ENCODE peak calls at places on chromosomes 3 and 15, in six cellular contexts. C is sciatic nerve; Y is left lung; Z is Right ventricle myocardium inferior; U is activated CD8-positive, alpha-beta memory T cell treated with anti-CD3 and anti-CD28 coated beads, Interleukin-2, amount 10 ng/mL, durations not matched to agents 7 days and 5 days; I is activated naive CD8-positive, alpha-beta T cell treated with anti-CD3 and anti-CD28 coated beads, Interleukin-2, amount 10 ng/mL, durations not matched to agents 7 days and 5 days. N is an unnamed sample.

GRCh38 chr3:48716508-48716981 is 476 bp downstream of the IP6K2 start:
- ATAC-seq in Z (no peak), C (peak; percentile 17), I (no peak), Y (peak; percentile 22), U (peak; percentile 6), N (no peak)

GRCh38 chr3:138902166-138902565 is 44.8 kb downstream of the FOXL2 start:
- ATAC-seq in Z (no peak), U (no peak), Y (no peak), C (no peak), I (no peak), N (no peak)

GRCh38 chr3:86161493-86161892 is 829.5 kb downstream of the VGLL3 start:
- ATAC-seq in I (no peak), Y (no peak), U (no peak), Z (no peak), C (no peak), N (no peak)

GRCh38 chr3:187024561-187025226 is 94.4 kb downstream of the ST6GAL1 start:
- ATAC-seq in Y (no peak), Z (no peak), I (no peak), C (no peak), U (no peak), N (no peak)

GRCh38 chr3:54020436-54020835 is 101.9 kb upstream of the CACNA2D3 start:
- ATAC-seq in Y (no peak), C (no peak), U (no peak), Z (no peak), I (no peak), N (no peak)

GRCh38 chr3:32531010-32531647 is 28.5 kb upstream of the CMTM6 start:
- ATAC-seq in I (no peak), C (no peak), Z (no peak), U (peak; percentile 67), Y (no peak), N (peak; percentile 83)

GRCh38 chr15:53549697-53550315 is 209.7 kb downstream of the WDR72 start:
- ATAC-seq in I (no peak), Z (no peak), U (no peak), Y (peak; percentile 53), C (no peak), N (no peak)

GRCh38 chr3:87673132-87673531 is 385.7 kb downstream of the CGGBP1 start:
- ATAC-seq in Y (no peak), Z (no peak), I (no peak), C (no peak), U (no peak), N (no peak)

GRCh38 chr15:55230051-55230670 is 33.4 kb upstream of the RSL24D1 start:
- ATAC-seq in I (no peak), C (no peak), Y (peak; percentile 43), Z (no peak), U (peak; percentile 85), N (no peak)

GRCh38 chr15:88542342-88542733 is 4.1 kb downstream of the DET1 start:
- ATAC-seq in Z (no peak), I (no peak), U (no peak), Y (no peak), C (no peak), N (no peak)

GRCh38 chr3:159765025-159765859 is 223.4 kb upstream of the IL12A start:
- ATAC-seq in U (no peak), Z (peak; percentile 45), Y (peak; percentile 37), I (no peak), C (peak; percentile 51), N (peak; percentile 17)

GRCh38 chr15:74011610-74012009 is 17.1 kb downstream of the PML start:
- ATAC-seq in I (no peak), U (no peak), Z (peak; percentile 81), Y (peak; percentile 73), C (peak; percentile 85), N (no peak)

GRCh38 chr3:84125201-84125721 is 833.5 kb upstream of the CADM2 start:
- ATAC-seq in U (no peak), C (peak; percentile 32), Y (no peak), I (no peak), Z (no peak), N (no peak)

GRCh38 chr15:67005294-67005996 is 60.0 kb upstream of the SMAD3 start:
- ATAC-seq in Y (no peak), Z (no peak), C (no peak), U (no peak), I (no peak), N (no peak)

GRCh38 chr3:47950453-47950852 is 65.8 kb downstream of the MAP4 start:
- ATAC-seq in U (no peak), C (no peak), I (no peak), Z (no peak), Y (no peak), N (no peak)

GRCh38 chr3:44184319-44184953 is 57.2 kb upstream of the TOPAZ1 start:
- ATAC-seq in Z (peak; percentile 48), C (no peak), U (no peak), I (no peak), Y (no peak), N (no peak)

GRCh38 chr3:119944091-119944490 is 150.2 kb downstream of the GSK3B start:
- ATAC-seq in Z (no peak), I (no peak), C (no peak), Y (no peak), U (no peak), N (no peak)

GRCh38 chr3:190629088-190629487 is 115.2 kb downstream of the IL1RAP start:
- ATAC-seq in U (no peak), Z (no peak), C (no peak), I (no peak), Y (no peak), N (peak; percentile 23)

GRCh38 chr3:37217098-37217849 is 42.9 kb upstream of the LRRFIP2 start:
- ATAC-seq in Y (no peak), I (no peak), U (no peak), C (no peak), Z (no peak), N (no peak)

GRCh38 chr15:26355671-26356070 is 417.2 kb downstream of the GABRB3 start:
- ATAC-seq in C (no peak), I (no peak), Y (no peak), Z (peak; percentile 74), U (no peak), N (no peak)

GRCh38 chr3:63762180-63762579 is 56.9 kb upstream of the C3orf49 start:
- ATAC-seq in Z (no peak), I (no peak), C (peak; percentile 64), U (no peak), Y (no peak), N (no peak)

GRCh38 chr15:38062679-38063078 is 128.2 kb downstream of the TMCO5A start:
- ATAC-seq in Z (no peak), Y (no peak), C (peak; percentile 84), U (no peak), I (no peak), N (no peak)

GRCh38 chr15:25848769-25849430 is 14.2 kb downstream of the ATP10A start:
- ATAC-seq in Y (no peak), Z (no peak), I (no peak), C (no peak), U (no peak), N (peak; percentile 8)

GRCh38 chr3:157373783-157374182 is 62.9 kb upstream of the PTX3 start:
- ATAC-seq in C (no peak), Y (no peak), I (no peak), Z (no peak), U (no peak), N (no peak)

GRCh38 chr15:90020041-90020735 is 19.1 kb downstream of the ZNF710 start:
- ATAC-seq in U (no peak), Y (peak; percentile 69), I (no peak), Z (peak; percentile 65), C (peak; percentile 76), N (no peak)

GRCh38 chr3:5205165-5205941 is 17.8 kb downstream of the EDEM1 start:
- ATAC-seq in U (peak; percentile 39), Z (no peak), C (no peak), I (no peak), Y (peak; percentile 30), N (peak; percentile 93)

GRCh38 chr15:83917432-83917831 is 263.5 kb downstream of the ADAMTSL3 start:
- ATAC-seq in Z (no peak), I (no peak), U (no peak), Y (no peak), C (no peak), N (no peak)

GRCh38 chr3:32457971-32458471 is 44.6 kb downstream of the CMTM6 start:
- ATAC-seq in C (peak; percentile 72), Y (peak; percentile 50), Z (peak; percentile 34), I (peak; percentile 51), U (peak; percentile 27), N (peak; percentile 46)

GRCh38 chr3:177528306-177529070 is 331.2 kb upstream of the TBL1XR1 start:
- ATAC-seq in I (no peak), U (no peak), Z (no peak), C (no peak), Y (no peak), N (no peak)

GRCh38 chr3:150184426-150185071 is 213.9 kb upstream of the PFN2 start:
- ATAC-seq in Y (peak; percentile 69), I (no peak), C (peak; percentile 23), U (no peak), Z (no peak), N (no peak)

GRCh38 chr3:152278674-152279427 is 10.1 kb downstream of the MBNL1 start:
- ATAC-seq in I (peak; percentile 13), Y (peak; percentile 10), U (peak; percentile 44), C (no peak), Z (peak; percentile 31), N (peak; percentile 73)

GRCh38 chr15:101438482-101439284 is 50.8 kb downstream of the PCSK6 start:
- ATAC-seq in Z (peak; percentile 17), Y (no peak), C (peak; percentile 27), I (no peak), U (no peak), N (no peak)

GRCh38 chr15:48017747-48018146 is 103.0 kb upstream of the SLC24A5 start:
- ATAC-seq in C (no peak), Z (no peak), U (no peak), I (no peak), Y (peak; percentile 91), N (no peak)

GRCh38 chr15:40320931-40321371 is 2.5 kb upstream of the INAFM2 start:
- ATAC-seq in C (peak; percentile 54), Y (peak; percentile 37), Z (peak; percentile 15), U (peak; percentile 24), I (peak; percentile 18), N (peak; percentile 49)

GRCh38 chr3:15292765-15293522 is 39.4 kb downstream of the SH3BP5 start:
- ATAC-seq in Z (peak; percentile 53), Y (peak; percentile 32), C (peak; percentile 80), U (no peak), I (no peak), N (no peak)

GRCh38 chr15:94858449-94858848 is 627.1 kb downstream of the MCTP2 start:
- ATAC-seq in C (no peak), Z (no peak), I (no peak), U (no peak), Y (no peak), N (no peak)

GRCh38 chr15:25469377-25469776 is 30.6 kb upstream of the UBE3A start:
- ATAC-seq in U (no peak), Z (peak; percentile 43), Y (no peak), C (no peak), I (no peak), N (no peak)

GRCh38 chr3:186152361-186152798 is 43.5 kb upstream of the ETV5 start:
- ATAC-seq in I (no peak), Y (no peak), Z (no peak), U (no peak), C (peak; percentile 22), N (no peak)

GRCh38 chr3:24311881-24312280 is 182.8 kb downstream of the THRB start:
- ATAC-seq in Z (peak; percentile 83), U (no peak), Y (no peak), I (no peak), C (peak; percentile 75), N (no peak)

GRCh38 chr3:147360936-147361670 is 45.2 kb downstream of the ZIC4 start:
- ATAC-seq in C (no peak), Z (no peak), I (no peak), U (no peak), Y (no peak), N (no peak)

N was measured in activated T-helper 17 cell treated with anti-CD3 and anti-CD28 coated beads, Interleukin-2, amount 50 U/mL, for 72 hours.